ENCODE peak calls at places on chromosomes 4 and X, in seven cellular contexts. M, I, C, N, K, B and Z are unnamed samples.

GRCh38 chrX:153871946-153872878 is 13.8 kb downstream of the L1CAM start:
- DNase-seq in C (no peak), K (no peak), N (no peak), M (no peak), B (no peak), I (no peak), Z (no peak)

GRCh38 chr4:10072420-10073017 is 44.1 kb downstream of the WDR1 start:
- DNase-seq in I (no peak), C (no peak), B (no peak), M (no peak), N (no peak), K (no peak), Z (no peak)

GRCh38 chrX:2533424-2533823 is 32.6 kb upstream of the DHRSX start:
- DNase-seq in B (no peak), N (no peak), C (no peak), I (no peak), M (no peak), K (no peak), Z (no peak)

GRCh38 chrX:13369541-13370140 is 49.8 kb upstream of the ATXN3L start:
- DNase-seq in N (no peak), K (no peak), M (peak; percentile 78), I (no peak), C (no peak), B (no peak), Z (no peak)

GRCh38 chrX:1788300-1788911 is 173.5 kb downstream of the ASMT start:
- DNase-seq in B (no peak), N (no peak), I (no peak), C (no peak), M (no peak), K (no peak), Z (no peak)

GRCh38 chr4:152283806-152284470 is 252.0 kb downstream of the FBXW7 start:
- DNase-seq in B (no peak), I (no peak), C (no peak), K (no peak), M (no peak), N (peak; percentile 20), Z (no peak)

GRCh38 chr4:148329751-148330150 is 112.5 kb downstream of the NR3C2 start:
- DNase-seq in M (no peak), K (no peak), B (no peak), C (no peak), N (no peak), I (no peak), Z (no peak)

GRCh38 chr4:80925293-80925692 is 105.2 kb upstream of the BMP3 start:
- DNase-seq in M (no peak), K (no peak), B (no peak), C (no peak), I (no peak), N (no peak), Z (no peak)